ENCODE peak calls at places on chromosome 1, in four cellular contexts. B is GM10248, Y is Calu3, G is fibroblast of pulmonary artery. L is an unnamed sample.

GRCh38 chr1:226645279-226645976 is 93.7 kb downstream of the ITPKB start:
- DNase-seq in G (no peak), B (no peak), Y (no peak), L (no peak)

GRCh38 chr1:147389532-147390184 is 147.2 kb downstream of the CHD1L start:
- DNase-seq in G (peak), B (peak), Y (peak), L (peak)

GRCh38 chr1:40708750-40709099 is 17.2 kb downstream of the NFYC start:
- DNase-seq in B (peak), Y (no peak), G (peak), L (peak)

GRCh38 chr1:16248603-16249534 is 11.9 kb upstream of the CPLANE2 start:
- DNase-seq in Y (peak), B (peak), G (peak), L (peak)

GRCh38 chr1:113887392-113887767 is at the start of gene BCL2L15:
- DNase-seq in B (no peak), G (no peak), Y (peak), L (no peak)

GRCh38 chr1:165905853-165906252 is 78.4 kb downstream of the UCK2 start:
- DNase-seq in B (no peak), Y (no peak), G (no peak), L (no peak)

GRCh38 chr1:225817611-225818061 is 7.7 kb downstream of the EPHX1 start:
- DNase-seq in G (peak), Y (no peak), B (no peak), L (peak)

GRCh38 chr1:203511513-203511912 is 17.6 kb downstream of the OPTC start:
- DNase-seq in Y (no peak), B (no peak), G (peak), L (no peak)

GRCh38 chr1:229148041-229148671 is 122.8 kb upstream of the RAB4A start:
- DNase-seq in G (peak), B (no peak), Y (peak), L (no peak)

GRCh38 chr1:203072911-203073310 is 12.9 kb downstream of the MYOG start:
- DNase-seq in Y (no peak), B (no peak), G (no peak), L (no peak)

GRCh38 chr1:47621483-47621882 is 183.6 kb downstream of the FOXD2 start:
- DNase-seq in B (no peak), G (no peak), Y (no peak), L (no peak)

GRCh38 chr1:47623174-47623940 is 185.5 kb downstream of the FOXD2 start:
- DNase-seq in Y (no peak), B (no peak), G (no peak), L (no peak)

GRCh38 chr1:47627016-47627415 is 189.2 kb downstream of the FOXD2 start:
- DNase-seq in G (no peak), Y (no peak), B (no peak), L (no peak)

GRCh38 chr1:47621977-47622376 is 184.1 kb downstream of the FOXD2 start:
- DNase-seq in Y (no peak), B (no peak), G (no peak), L (no peak)

GRCh38 chr1:47624531-47624930 is 186.7 kb downstream of the FOXD2 start:
- DNase-seq in G (no peak), B (no peak), Y (no peak), L (no peak)
- TF ChIP-seq CTCF in G (no peak), B (no peak), Y (no peak), L (no peak)

DNA sequence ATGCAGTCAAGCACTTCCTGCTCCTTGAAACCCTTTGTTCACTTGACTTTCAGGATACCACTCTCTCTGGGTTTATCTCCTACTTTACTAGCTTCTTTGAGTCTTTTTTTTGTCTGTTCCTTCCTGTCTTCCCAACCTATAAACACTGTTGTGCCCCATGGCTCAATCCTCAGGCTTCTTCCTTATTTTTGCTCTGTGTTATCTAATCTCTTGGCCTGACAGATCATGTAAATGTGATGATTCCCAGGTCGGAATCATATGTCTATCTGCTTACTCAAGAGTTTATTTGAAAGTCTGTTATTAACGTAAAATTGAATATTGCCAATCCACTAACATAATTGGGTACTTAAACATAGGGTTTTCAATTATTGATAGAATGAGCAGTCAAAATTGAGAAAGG is 171.7 kb upstream of the ST6GALNAC5 start:
- DNase-seq in G (no peak), Y (no peak), B (no peak), L (no peak)
- TF ChIP-seq CTCF in G (no peak), Y (no peak), B (no peak), L (no peak)

GRCh38 chr1:174258148-174258550 is 98.8 kb downstream of the RABGAP1L start:
- DNase-seq in B (peak), G (peak), Y (peak), L (peak)
- TF ChIP-seq CTCF in B (peak), G (peak), Y (peak), L (peak)

GRCh38 chr1:205907794-205908193 is 35.5 kb downstream of the SLC26A9 start:
- DNase-seq in B (no peak), G (peak), Y (peak), L (peak)
- TF ChIP-seq CTCF in B (no peak), G (peak), Y (peak), L (peak)

GRCh38 chr1:102627145-102627544 is 481.2 kb downstream of the COL11A1 start:
- DNase-seq in G (no peak), B (no peak), Y (no peak), L (no peak)

GRCh38 chr1:102630041-102630440 is 478.3 kb downstream of the COL11A1 start:
- DNase-seq in Y (no peak), G (no peak), B (no peak), L (no peak)

DNA sequence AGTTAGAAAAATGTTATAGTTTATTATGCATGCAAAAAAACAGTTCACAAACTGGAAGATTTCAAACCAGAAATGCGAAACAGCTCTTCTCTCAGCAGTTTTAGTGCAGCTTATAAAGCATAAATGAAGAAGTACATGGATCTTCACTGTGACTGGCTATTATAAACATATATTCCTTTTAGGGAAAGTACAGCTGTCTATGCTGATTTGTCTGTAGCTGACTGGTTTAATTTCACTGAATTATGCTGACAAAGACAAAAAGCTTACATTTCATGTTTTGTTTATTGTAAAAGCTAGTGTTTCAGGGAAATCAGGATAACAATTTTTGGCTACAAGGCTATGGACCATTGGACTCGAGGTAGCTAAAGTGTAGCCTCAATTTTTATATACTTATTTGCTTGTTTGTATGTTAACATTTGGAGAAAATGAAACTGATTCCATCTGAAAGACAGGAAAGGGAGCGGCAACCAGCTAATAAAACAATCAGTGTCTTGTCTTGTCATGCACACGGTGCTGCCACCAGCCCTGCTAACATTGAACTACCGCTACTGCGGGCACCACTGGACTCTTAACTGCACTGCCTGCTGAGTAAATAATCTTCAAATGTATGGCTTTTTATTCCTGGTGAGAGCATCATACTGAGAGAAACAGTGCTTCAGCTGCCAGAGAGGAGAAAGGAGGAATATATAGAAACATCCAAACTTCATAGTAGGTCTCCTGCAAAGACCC is 480.1 kb downstream of the COL11A1 start:
- DNase-seq in B (no peak), Y (no peak), G (no peak), L (no peak)
- TF ChIP-seq CTCF in B (no peak), Y (no peak), G (no peak), L (no peak)

DNA sequence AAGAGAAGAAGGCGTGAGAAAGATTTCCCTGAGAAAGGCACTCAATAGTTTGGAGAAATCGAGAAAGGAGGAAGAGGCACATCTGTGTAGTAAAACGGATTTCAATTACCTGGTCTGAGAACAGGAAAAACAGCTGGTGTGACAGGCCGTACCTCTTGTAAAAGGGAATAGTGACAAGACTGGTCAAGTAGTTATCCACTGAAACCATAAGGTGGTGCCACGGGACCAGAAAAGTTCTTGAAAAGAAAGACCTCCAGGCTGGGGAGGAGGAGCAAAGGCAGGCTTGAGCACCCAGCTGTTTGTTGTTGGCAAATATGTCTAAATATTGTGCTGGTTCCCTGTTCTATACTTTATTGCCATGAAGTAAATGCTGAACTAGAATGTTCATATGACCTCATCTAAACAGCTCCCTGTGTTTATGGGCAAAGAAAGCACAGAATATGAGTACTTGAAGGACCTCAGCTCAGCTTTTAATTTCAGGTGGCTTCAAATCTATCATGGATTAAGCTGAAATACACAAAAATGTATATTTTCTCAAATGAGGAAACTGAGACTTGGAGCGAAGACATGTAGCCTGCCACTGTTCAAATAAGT is 4.0 kb downstream of the HAO2 start:
- DNase-seq in G (peak), Y (peak), B (peak), L (peak)
- TF ChIP-seq CTCF in G (no peak), Y (no peak), B (no peak), L (no peak)

GRCh38 chr1:1299686-1300351 is 7.9 kb downstream of the ACAP3 start:
- DNase-seq in Y (peak), B (no peak), G (no peak), L (no peak)

GRCh38 chr1:1296070-1297061 is 11.4 kb downstream of the ACAP3 start:
- DNase-seq in G (no peak), Y (no peak), B (no peak), L (no peak)

GRCh38 chr1:1298861-1299685 is 8.7 kb downstream of the ACAP3 start:
- DNase-seq in G (no peak), B (no peak), Y (no peak), L (no peak)

GRCh38 chr1:1300352-1300739 is 7.4 kb downstream of the ACAP3 start:
- DNase-seq in Y (no peak), G (no peak), B (no peak), L (no peak)

GRCh38 chr1:1297802-1298424 is 9.8 kb downstream of the ACAP3 start:
- DNase-seq in G (no peak), B (no peak), Y (no peak), L (no peak)
- TF ChIP-seq CTCF in G (no peak), B (no peak), Y (no peak), L (no peak)

DNA sequence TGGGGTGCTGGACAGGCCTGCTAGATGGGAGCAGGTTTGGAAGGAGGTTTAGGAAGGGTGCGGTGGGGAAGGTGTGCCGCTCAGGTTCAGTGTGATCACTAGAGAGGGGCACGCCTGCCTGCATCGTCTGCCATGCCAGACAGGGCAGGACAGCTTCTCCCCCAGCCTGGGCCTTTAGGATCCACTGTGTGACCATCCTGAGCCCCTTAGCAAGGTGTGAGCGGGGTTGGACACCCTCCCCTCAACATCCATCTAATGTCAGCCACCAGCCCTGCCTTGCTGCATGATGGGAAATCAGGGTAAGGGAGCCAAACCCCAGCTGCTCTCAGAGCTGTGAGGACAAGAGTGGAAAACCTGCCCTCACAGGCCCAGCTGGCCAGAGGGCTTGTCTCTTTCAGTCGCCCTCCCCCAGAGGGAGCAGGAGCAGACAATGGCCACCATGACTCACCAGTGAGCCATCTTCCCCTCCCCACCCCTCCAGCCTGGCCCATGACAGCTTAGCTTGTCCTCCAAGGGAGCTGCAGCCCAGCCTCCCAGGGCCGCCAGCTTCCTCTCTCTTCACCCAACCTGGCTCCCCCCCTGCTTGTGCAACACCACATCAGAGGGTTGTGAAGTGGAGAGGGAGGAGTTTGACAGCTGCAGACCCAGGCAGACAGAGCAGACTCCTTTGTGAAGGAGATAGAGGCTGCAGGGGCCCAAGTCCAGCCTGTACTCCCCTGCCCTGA is 37.0 kb downstream of the NUAK2 start:
- DNase-seq in Y (peak), G (peak), B (peak), L (peak)
- TF ChIP-seq CTCF in Y (no peak), G (no peak), B (no peak), L (peak)